ENCODE peak calls at places on chromosomes 7 and 10, in four cellular contexts. D, Z, F and U are unnamed samples.

GRCh38 chr10:86724445-86724844 is 32.0 kb upstream of the BMPR1A start:
- DNase-seq in D (no peak), Z (no peak), F (no peak), U (no peak)

GRCh38 chr10:15167411-15168295 is 840 bp downstream of the NMT2 start:
- DNase-seq in D (peak; percentile 49), Z (peak; percentile 64), F (peak; percentile 76), U (peak; percentile 65)

GRCh38 chr10:29635711-29636144 is 957 bp upstream of the SVIL start:
- DNase-seq in D (no peak), Z (no peak), F (no peak), U (peak; percentile 36)

GRCh38 chr10:78552261-78552811 is 516.4 kb upstream of the ZMIZ1 start:
- DNase-seq in D (no peak), Z (peak; percentile 8), F (no peak), U (peak; percentile 77)

GRCh38 chr10:89278034-89278535 is 23.8 kb upstream of the IFIT2 start:
- DNase-seq in D (no peak), Z (peak; percentile 69), F (peak; percentile 79), U (peak; percentile 98)

GRCh38 chr10:96395931-96396877 is 37.4 kb upstream of the OPALIN start:
- DNase-seq in D (peak; percentile 88), Z (peak; percentile 77), F (peak; percentile 91), U (peak; percentile 69)

GRCh38 chr7:7869036-7869435 is 99.6 kb upstream of the GLCCI1 start:
- DNase-seq in D (no peak), Z (no peak), F (no peak), U (no peak)

GRCh38 chr7:98249106-98249505 is 2.9 kb downstream of the TECPR1 start:
- DNase-seq in D (no peak), Z (no peak), F (no peak), U (no peak)

GRCh38 chr7:159027803-159028455 is 116.7 kb downstream of the VIPR2 start:
- DNase-seq in D (no peak), Z (no peak), F (no peak), U (no peak)

GRCh38 chr10:125000366-125001312 is 58.7 kb downstream of the ZRANB1 start:
- DNase-seq in D (peak; percentile 39), Z (peak; percentile 43), F (no peak), U (no peak)

GRCh38 chr7:17236161-17236560 is 62.3 kb upstream of the AHR start:
- DNase-seq in D (no peak), Z (no peak), F (no peak), U (peak; percentile 24)

GRCh38 chr7:116948934-116949333 is 4.4 kb upstream of the ST7 start:
- DNase-seq in D (no peak), Z (no peak), F (no peak), U (no peak)

GRCh38 chr7:81470084-81470723 is 299.6 kb downstream of the HGF start:
- DNase-seq in D (peak; percentile 70), Z (peak; percentile 30), F (peak; percentile 52), U (peak; percentile 77)

GRCh38 chr10:62514079-62514693 is 140.0 kb downstream of the ZNF365 start:
- DNase-seq in D (no peak), Z (no peak), F (no peak), U (no peak)

GRCh38 chr10:69573056-69573806 is at the start of gene NEUROG3:
- DNase-seq in D (peak; percentile 39), Z (no peak), F (no peak), U (no peak)

GRCh38 chr7:99485094-99485493 is 12.4 kb downstream of the ZNF789 start:
- DNase-seq in D (no peak), Z (no peak), F (no peak), U (no peak)

GRCh38 chr10:77613476-77614130 is 24.0 kb downstream of the KCNMA1 start:
- DNase-seq in D (no peak), Z (no peak), F (no peak), U (no peak)

GRCh38 chr7:82382276-82382675 is 61.3 kb downstream of the CACNA2D1 start:
- DNase-seq in D (no peak), Z (no peak), F (no peak), U (no peak)

GRCh38 chr10:47366731-47367460 is 17.2 kb downstream of the ZNF488 start:
- DNase-seq in D (no peak), Z (no peak), F (no peak), U (no peak)

GRCh38 chr7:24152356-24152755 is 131.6 kb upstream of the NPY start:
- DNase-seq in D (no peak), Z (no peak), F (no peak), U (no peak)

GRCh38 chr10:93060887-93061593 is 442 bp downstream of the CYP26C1 start:
- DNase-seq in D (no peak), Z (no peak), F (no peak), U (no peak)

GRCh38 chr7:73671317-73671651 is 3.7 kb downstream of the VPS37D start:
- DNase-seq in D (no peak), Z (no peak), F (no peak), U (no peak)

GRCh38 chr10:58979713-58980112 is 196.7 kb upstream of the PHYHIPL start:
- DNase-seq in D (no peak), Z (no peak), F (no peak), U (no peak)

GRCh38 chr7:79091661-79092060 is 361.8 kb downstream of the MAGI2 start:
- DNase-seq in D (no peak), Z (no peak), F (no peak), U (peak; percentile 67)

GRCh38 chr7:117673839-117674238 is 194.0 kb downstream of the CFTR start:
- DNase-seq in D (no peak), Z (peak; percentile 12), F (peak; percentile 20), U (peak; percentile 26)

GRCh38 chr7:4760952-4761351 is 14.5 kb upstream of the AP5Z1 start:
- DNase-seq in D (no peak), Z (no peak), F (no peak), U (no peak)

GRCh38 chr7:154835924-154836529 is 166.9 kb downstream of the PAXIP1 start:
- DNase-seq in D (no peak), Z (no peak), F (no peak), U (no peak)

GRCh38 chr10:102148275-102148674 is 3.9 kb upstream of the NOLC1 start:
- DNase-seq in D (no peak), Z (no peak), F (no peak), U (no peak)

GRCh38 chr10:95445837-95446347 is 115.3 kb downstream of the SORBS1 start:
- DNase-seq in D (peak; percentile 90), Z (peak; percentile 64), F (peak; percentile 92), U (peak; percentile 84)

GRCh38 chr7:151769189-151769821 is 107.6 kb downstream of the PRKAG2 start:
- DNase-seq in D (no peak), Z (no peak), F (no peak), U (no peak)

GRCh38 chr10:4766449-4766848 is 59.6 kb upstream of the AKR1E2 start:
- DNase-seq in D (no peak), Z (no peak), F (no peak), U (peak; percentile 37)

GRCh38 chr7:374706-375490 is 84.9 kb downstream of the FOXL3 start:
- DNase-seq in D (no peak), Z (no peak), F (no peak), U (no peak)

GRCh38 chr7:85471740-85472139 is 284.9 kb upstream of the SEMA3D start:
- DNase-seq in D (no peak), Z (no peak), F (no peak), U (peak; percentile 81)

GRCh38 chr7:99001482-99002145 is 123.3 kb downstream of the TRRAP start:
- DNase-seq in D (no peak), Z (no peak), F (no peak), U (peak; percentile 19)